ENCODE peak calls at places on chromosomes 3 and 15, in five cellular contexts. D is left lung, A is PC-3, F is ovary, P is right atrium auricular region. I is an unnamed sample. For H3K27me3, the result is how much of the 10 kb centered on the place peaks cover.

GRCh38 chr15:75925440-75925839 is 21.8 kb downstream of the FBXO22 start:
- DNase-seq in D (no peak), A (no peak), F (no peak), P (no peak), I (no peak)

GRCh38 chr3:139252719-139253118 is 91.1 kb upstream of the MRPS22 start:
- DNase-seq in D (peak), A (no peak), F (peak), P (no peak), I (no peak)

GRCh38 chr15:35320911-35321310 is 225.1 kb downstream of the DPH6 start:
- DNase-seq in D (no peak), A (no peak), F (no peak), P (no peak), I (no peak)

GRCh38 chr3:40615110-40615915 is 90.6 kb downstream of the ZNF621 start:
- DNase-seq in D (no peak), A (no peak), F (no peak), P (no peak), I (no peak)

GRCh38 chr15:92907880-92908279 is 7.8 kb downstream of the CHD2 start:
- DNase-seq in D (no peak), A (peak), F (no peak), P (no peak), I (no peak)

GRCh38 chr15:20352241-20353200 is 189.1 kb downstream of the GOLGA6L6 start:
- DNase-seq in D (peak), A (no peak), F (peak), P (no peak), I (no peak)

GRCh38 chr3:121152573-121152972 is 244.6 kb downstream of the STXBP5L start:
- DNase-seq in D (no peak), A (peak), F (no peak), P (no peak), I (no peak)

GRCh38 chr3:165854696-165855095 is 17.5 kb upstream of the BCHE start:
- DNase-seq in D (no peak), A (peak), F (no peak), P (no peak), I (no peak)

GRCh38 chr15:69557340-69558137 is 104.9 kb downstream of the RPLP1 start:
- DNase-seq in D (no peak), A (peak), F (no peak), P (no peak), I (no peak)

GRCh38 chr3:76970006-76970680 is 69.8 kb upstream of the ROBO2 start:
- DNase-seq in D (no peak), A (no peak), F (no peak), P (no peak), I (no peak)

GRCh38 chr3:113697192-113698090 is 999 bp upstream of the USF3 start:
- DNase-seq in D (no peak), A (peak), F (peak), P (no peak), I (peak)

GRCh38 chr15:90451215-90451850 is 63.3 kb downstream of the IQGAP1 start:
- DNase-seq in D (no peak), A (peak), F (no peak), P (no peak), I (no peak)

GRCh38 chr3:51862886-51863285 is 1.5 kb downstream of the IQCF2 start:
- DNase-seq in D (no peak), A (no peak), F (no peak), P (no peak), I (no peak)

GRCh38 chr3:64214697-64215018 is 10.6 kb downstream of the PRICKLE2 start:
- DNase-seq in D (peak), A (no peak), F (peak), P (peak), I (no peak)

GRCh38 chr3:31579828-31580227 is 47.1 kb downstream of the STT3B start:
- DNase-seq in D (no peak), A (no peak), F (no peak), P (no peak), I (no peak)

GRCh38 chr3:180330440-180330839 is 271.5 kb upstream of the TTC14 start:
- DNase-seq in D (no peak), A (no peak), F (no peak), P (no peak), I (no peak)

GRCh38 chr3:109188726-109189125 is 52.2 kb downstream of the C3orf85 start:
- DNase-seq in D (no peak), A (no peak), F (no peak), P (no peak), I (no peak)

DNA sequence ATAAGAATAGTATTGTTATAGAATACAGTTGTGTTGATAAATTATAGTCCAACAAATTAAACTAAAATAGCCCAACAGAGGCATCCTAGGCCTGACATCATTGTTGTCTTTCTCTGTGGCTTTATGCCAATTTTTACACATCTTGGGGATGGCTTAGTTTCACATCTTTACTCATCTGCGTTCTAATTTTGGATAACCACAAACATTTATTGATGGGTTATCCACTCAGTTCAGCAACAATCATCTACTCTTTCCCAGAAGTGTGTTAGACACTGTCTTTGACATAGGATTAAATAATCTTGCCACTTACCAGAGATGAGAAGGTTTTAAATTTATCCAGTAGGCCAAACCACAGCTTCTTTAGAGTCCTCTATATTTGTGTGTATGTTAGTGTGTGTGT is 120.8 kb upstream of the PHLDB2 start:
- DNase-seq in D (no peak), A (no peak), F (no peak), P (no peak), I (no peak)
- H3K27ac ChIP-seq in D (peak), A (peak), F (no peak), P (peak), I (no peak)

GRCh38 chr3:13185737-13186136 is 112.5 kb upstream of the IQSEC1 start:
- DNase-seq in D (peak), A (no peak), F (no peak), P (no peak), I (no peak)
- H3K27me3 ChIP-seq in D (under half), A (under half), F (under half), P (under half), I (under half)

GRCh38 chr3:158109295-158109803 is 540 bp upstream of the RSRC1 start:
- DNase-seq in D (no peak), A (peak), F (no peak), P (no peak), I (no peak)

GRCh38 chr3:158108596-158108995 is 1.3 kb upstream of the RSRC1 start:
- DNase-seq in D (no peak), A (no peak), F (no peak), P (no peak), I (no peak)

GRCh38 chr3:158111861-158112260 is 2.0 kb downstream of the RSRC1 start:
- DNase-seq in D (no peak), A (peak), F (no peak), P (no peak), I (no peak)

GRCh38 chr3:158110658-158111018 is 749 bp downstream of the RSRC1 start:
- DNase-seq in D (no peak), A (no peak), F (no peak), P (no peak), I (no peak)

DNA sequence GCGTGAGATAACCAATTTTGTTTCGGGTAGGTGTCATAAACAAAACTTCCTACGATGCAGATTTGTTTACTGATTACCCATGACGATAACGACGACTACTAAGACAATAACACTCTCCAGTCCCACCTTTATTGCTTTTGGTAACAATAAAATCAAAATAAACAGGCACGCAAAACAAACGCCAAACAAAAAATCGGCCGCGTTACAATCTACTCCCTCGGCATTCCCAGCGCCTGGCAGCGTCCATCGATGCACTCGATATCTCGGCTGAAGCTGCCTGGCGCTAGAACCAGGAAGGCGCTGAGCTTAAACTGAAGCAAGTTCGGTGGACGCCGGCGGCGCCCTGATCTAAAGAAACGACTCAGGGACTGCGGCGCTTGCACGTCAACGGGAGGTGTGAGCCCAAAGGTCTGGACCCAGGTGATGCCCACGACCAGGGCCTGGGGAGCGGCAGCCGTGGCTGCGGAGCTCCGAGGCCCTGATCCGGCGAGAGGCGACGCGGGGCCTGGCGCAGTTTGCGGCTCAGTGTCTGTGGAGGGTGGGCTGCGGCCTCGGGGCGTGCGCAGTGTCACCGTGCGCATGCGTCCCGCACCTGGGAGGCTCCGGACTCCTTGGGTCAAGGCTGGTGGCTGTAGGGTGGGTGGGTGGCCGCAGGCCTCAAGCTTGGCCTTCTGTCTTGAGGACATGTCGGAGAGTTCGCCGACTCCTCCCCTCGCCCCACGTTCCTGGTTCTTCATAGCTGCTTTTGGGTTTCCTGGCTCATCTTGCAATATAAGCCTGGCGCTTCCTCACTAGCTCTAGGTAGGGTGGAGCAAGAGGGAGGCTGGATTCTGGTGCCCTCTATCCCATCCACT is at the start of gene RSRC1:
- DNase-seq in D (peak), A (peak), F (peak), P (peak), I (peak)
- H3K4me3 ChIP-seq in D (peak), A (peak), F (peak), P (peak), I (peak)

DNA sequence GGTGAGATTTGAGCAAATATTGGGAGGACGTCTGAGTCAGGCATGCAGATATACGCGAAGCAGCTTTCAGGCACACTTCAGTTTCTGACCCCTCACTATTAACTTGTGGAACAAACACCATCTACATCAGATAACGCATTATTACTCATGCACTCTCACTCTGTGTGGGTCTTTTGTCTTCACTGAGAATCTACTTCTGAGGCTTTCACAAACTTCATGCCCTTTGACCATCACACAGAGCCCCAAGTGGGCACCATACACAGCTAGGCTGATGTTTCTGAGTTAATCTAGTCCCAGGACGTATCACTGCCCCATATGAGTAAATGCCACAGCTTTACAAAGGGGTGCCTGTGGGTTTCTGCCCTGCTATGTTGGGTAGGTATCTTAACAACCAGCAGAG is 39.6 kb upstream of the IP6K2 start:
- DNase-seq in D (no peak), A (peak), F (no peak), P (no peak), I (no peak)
- H3K27ac ChIP-seq in D (no peak), A (no peak), F (no peak), P (no peak), I (no peak)